ENCODE peak calls at places on chromosome 16, in six cellular contexts. Z, Q, E, J, A and P are unnamed samples.
A peak's percentile ranks its signal among the peaks of the same experiment; 100 is the strongest.

GRCh38 chr16:77961811-77962210 is 60.5 kb upstream of the CLEC3A start:
- DNase-seq in Z (no peak), Q (no peak), E (no peak), J (no peak), A (no peak), P (no peak)

GRCh38 chr16:67672739-67673662 is 6.4 kb downstream of the C16orf86 start:
- DNase-seq in Z (no peak), Q (no peak), E (no peak), J (peak; percentile 44), A (peak; percentile 88), P (no peak)

GRCh38 chr16:66840883-66841282 is 3.3 kb upstream of the CA7 start:
- DNase-seq in Z (no peak), Q (no peak), E (no peak), J (no peak), A (no peak), P (no peak)

GRCh38 chr16:2037631-2038358 is 9.8 kb downstream of the NTHL1 start:
- DNase-seq in Z (no peak), Q (no peak), E (no peak), J (no peak), A (no peak), P (no peak)

GRCh38 chr16:68668266-68668665 is 23.2 kb downstream of the CDH3 start:
- DNase-seq in Z (peak; percentile 100), Q (peak; percentile 63), E (no peak), J (no peak), A (peak; percentile 53), P (no peak)

GRCh38 chr16:15966420-15967222 is 17.2 kb downstream of the ABCC1 start:
- DNase-seq in Z (peak; percentile 85), Q (peak; percentile 61), E (no peak), J (peak; percentile 60), A (no peak), P (no peak)

GRCh38 chr16:89246383-89246902 is 28.9 kb downstream of the ZNF778 start:
- DNase-seq in Z (no peak), Q (no peak), E (no peak), J (no peak), A (no peak), P (no peak)

GRCh38 chr16:5215911-5216310 is 118.3 kb upstream of the EEF2KMT start:
- DNase-seq in Z (no peak), Q (no peak), E (no peak), J (no peak), A (no peak), P (no peak)

GRCh38 chr16:1019934-1020305 is 38.4 kb downstream of the SOX8 start:
- DNase-seq in Z (no peak), Q (no peak), E (no peak), J (no peak), A (no peak), P (no peak)

GRCh38 chr16:79334127-79334526 is 266.4 kb downstream of the MAF start:
- DNase-seq in Z (no peak), Q (no peak), E (no peak), J (no peak), A (no peak), P (no peak)
- TF ChIP-seq CTCF in Z (no peak), Q (no peak), E (no peak), J (no peak), A (peak; percentile 31), P (no peak)

GRCh38 chr16:85752511-85753420 is 1.9 kb upstream of the C16orf74 start:
- DNase-seq in Z (peak; percentile 72), Q (no peak), E (no peak), J (no peak), A (no peak), P (no peak)
- TF ChIP-seq CTCF in Z (peak; percentile 58), Q (no peak), E (no peak), J (peak; percentile 35), A (no peak), P (no peak)

GRCh38 chr16:85275533-85276249 is 163.4 kb upstream of the CIBAR2 start:
- DNase-seq in Z (no peak), Q (no peak), E (peak; percentile 82), J (peak; percentile 23), A (peak; percentile 91), P (peak; percentile 60)
- TF ChIP-seq CTCF in Z (peak; percentile 84), Q (peak; percentile 94), E (peak; percentile 91), J (peak; percentile 91), A (peak; percentile 98), P (no peak)

GRCh38 chr16:86831366-86831765 is 253.0 kb downstream of the FOXL1 start:
- DNase-seq in Z (no peak), Q (no peak), E (peak; percentile 40), J (no peak), A (no peak), P (no peak)
- TF ChIP-seq CTCF in Z (no peak), Q (peak; percentile 10), E (no peak), J (no peak), A (no peak), P (no peak)

GRCh38 chr16:73183678-73184092 is 135.8 kb upstream of the ZFHX3 start:
- DNase-seq in Z (no peak), Q (peak; percentile 48), E (no peak), J (no peak), A (no peak), P (no peak)
- TF ChIP-seq CTCF in Z (no peak), Q (peak; percentile 34), E (no peak), J (no peak), A (no peak), P (no peak)